ENCODE peak calls at places on chromosomes 11 and 22, in eight cellular contexts. N is cardiac muscle cell; L is H7; X is AG10803; Z is H9; T is activated T-helper 1 cell treated with anti-CD3 and anti-CD28 coated beads, Interleukin-12 subunit alpha, Interleukin-12 subunit beta, Interleukin-2, Interleukin-4 antibody, amounts not matched to agents 30 ng/mL and 10 ng/mL and 1 ng/mL, durations not matched to agents 14 hours and 24 hours and 36 hours; V is stimulated activated CD4-positive, alpha-beta T cell treated with anti-CD3 and anti-CD28 coated beads, Interleukin-1b, Interleukin-23, amount 100 ng/mL, for 1 hour; C is GM04504. Q is an unnamed sample.

GRCh38 chr11:94739331-94739730 is 28.8 kb upstream of the AMOTL1 start:
- DNase-seq in N (no peak), L (no peak), X (no peak), Z (no peak), T (no peak), V (no peak), C (no peak), Q (no peak)

GRCh38 chr11:67277231-67277961 is 11.1 kb downstream of the GRK2 start:
- DNase-seq in N (peak; percentile 89), L (peak; percentile 95), X (peak; percentile 74), Z (peak; percentile 88), T (peak; percentile 87), V (peak; percentile 82), C (no peak), Q (no peak)

GRCh38 chr11:45648931-45649330 is 16.5 kb downstream of the CHST1 start:
- DNase-seq in N (no peak), L (peak; percentile 16), X (no peak), Z (no peak), T (no peak), V (no peak), C (no peak), Q (no peak)

GRCh38 chr11:74330065-74330858 is 18.8 kb upstream of the P4HA3 start:
- DNase-seq in N (peak; percentile 33), L (no peak), X (peak; percentile 40), Z (no peak), T (no peak), V (no peak), C (no peak), Q (peak; percentile 68)

GRCh38 chr11:123450593-123450992 is 20.5 kb downstream of the GRAMD1B start:
- DNase-seq in N (peak; percentile 87), L (no peak), X (peak; percentile 59), Z (no peak), T (no peak), V (no peak), C (no peak), Q (no peak)

GRCh38 chr11:65204646-65205601 is 23.2 kb downstream of the CAPN1 start:
- DNase-seq in N (peak; percentile 53), L (peak; percentile 98), X (peak; percentile 20), Z (peak; percentile 92), T (no peak), V (no peak), C (peak; percentile 3), Q (no peak)

GRCh38 chr11:118953265-118953664 is 2.8 kb upstream of the UPK2 start:
- DNase-seq in N (peak; percentile 23), L (peak; percentile 80), X (no peak), Z (peak; percentile 73), T (no peak), V (no peak), C (no peak), Q (no peak)

GRCh38 chr11:76620471-76620870 is 50.1 kb downstream of the LRRC32 start:
- DNase-seq in N (peak; percentile 88), L (no peak), X (peak; percentile 96), Z (no peak), T (no peak), V (no peak), C (peak; percentile 85), Q (no peak)

GRCh38 chr11:34924714-34925113 is 8.3 kb downstream of the PDHX start:
- DNase-seq in N (no peak), L (no peak), X (peak; percentile 4), Z (no peak), T (no peak), V (no peak), C (no peak), Q (no peak)

GRCh38 chr11:26285593-26285992 is 46.3 kb upstream of the ANO3 start:
- DNase-seq in N (no peak), L (no peak), X (no peak), Z (no peak), T (no peak), V (no peak), C (no peak), Q (no peak)

GRCh38 chr22:19668748-19669147 is 45.6 kb upstream of the SEPTIN5 start:
- DNase-seq in N (no peak), L (no peak), X (no peak), Z (no peak), T (no peak), V (no peak), C (no peak), Q (no peak)

GRCh38 chr11:10371926-10372641 is 67.2 kb downstream of the ADM start:
- DNase-seq in N (no peak), L (no peak), X (peak; percentile 70), Z (no peak), T (no peak), V (no peak), C (no peak), Q (no peak)

GRCh38 chr11:125463590-125464265 is 32.3 kb downstream of the FEZ1 start:
- DNase-seq in N (no peak), L (no peak), X (peak; percentile 34), Z (no peak), T (no peak), V (no peak), C (no peak), Q (no peak)

GRCh38 chr11:31442086-31442485 is 67.3 kb downstream of the IMMP1L start:
- DNase-seq in N (no peak), L (no peak), X (no peak), Z (no peak), T (no peak), V (no peak), C (no peak), Q (no peak)

GRCh38 chr22:23233746-23234408 is 53.6 kb downstream of the BCR start:
- DNase-seq in N (peak; percentile 69), L (no peak), X (peak; percentile 71), Z (no peak), T (no peak), V (no peak), C (no peak), Q (no peak)

GRCh38 chr22:20843501-20843900 is 15.1 kb downstream of the PI4KA start:
- DNase-seq in N (no peak), L (no peak), X (no peak), Z (no peak), T (no peak), V (no peak), C (no peak), Q (no peak)

GRCh38 chr22:23496445-23496833 is 83.7 kb downstream of the IGLL1 start:
- DNase-seq in N (no peak), L (peak; percentile 25), X (no peak), Z (no peak), T (no peak), V (no peak), C (no peak), Q (no peak)

GRCh38 chr11:64858467-64859401 is 14.3 kb upstream of the CDC42BPG start:
- DNase-seq in N (no peak), L (no peak), X (no peak), Z (no peak), T (peak; percentile 51), V (no peak), C (no peak), Q (no peak)

Q was measured in epithelial cell of proximal tubule.